ENCODE peak calls at places on chromosomes 11 and 22, in ten cellular contexts. One of them, this sample, is unnamed.

GRCh38 chr11:134691985-134692384 is 279.9 kb upstream of the B3GAT1 start:
- DNase-seq in CD4-positive, alpha-beta T cell: no peak
- DNase-seq in upper lobe of right lung: no peak
- DNase-seq in gastrocnemius medialis: no peak
- DNase-seq in NCI-H1694: no peak
- DNase-seq in SK-MEL-5: peak
- DNase-seq in ELR: peak
- DNase-seq in iPS DF 19.7: no peak
- DNase-seq in stimulated activated CD4-positive, alpha-beta T cell treated with anti-CD3 and anti-CD28 coated beads, Interleukin-15, amount 100 ng/mL, for 1 hour: no peak
- DNase-seq in hepatocyte: no peak
- DNase-seq in this sample: no peak

GRCh38 chr11:57410287-57410686 is 16.6 kb downstream of the SLC43A3 start:
- DNase-seq in ELR: peak
- DNase-seq in iPS DF 19.7: no peak
- DNase-seq in hepatocyte: no peak
- DNase-seq in upper lobe of right lung: no peak
- DNase-seq in gastrocnemius medialis: no peak
- DNase-seq in CD4-positive, alpha-beta T cell: no peak
- DNase-seq in SK-MEL-5: no peak
- DNase-seq in NCI-H1694: no peak
- DNase-seq in stimulated activated CD4-positive, alpha-beta T cell treated with anti-CD3 and anti-CD28 coated beads, Interleukin-15, amount 100 ng/mL, for 1 hour: no peak
- DNase-seq in this sample: no peak

GRCh38 chr22:49660794-49661781 is 166.6 kb downstream of the BRD1 start:
- DNase-seq in stimulated activated CD4-positive, alpha-beta T cell treated with anti-CD3 and anti-CD28 coated beads, Interleukin-15, amount 100 ng/mL, for 1 hour: no peak
- DNase-seq in upper lobe of right lung: peak
- DNase-seq in gastrocnemius medialis: no peak
- DNase-seq in CD4-positive, alpha-beta T cell: no peak
- DNase-seq in SK-MEL-5: no peak
- DNase-seq in iPS DF 19.7: no peak
- DNase-seq in ELR: no peak
- DNase-seq in NCI-H1694: no peak
- DNase-seq in hepatocyte: no peak
- DNase-seq in this sample: peak

GRCh38 chr11:13463779-13464290 is 813 bp upstream of the BTBD10 start:
- DNase-seq in hepatocyte: no peak
- DNase-seq in upper lobe of right lung: no peak
- DNase-seq in gastrocnemius medialis: no peak
- DNase-seq in ELR: no peak
- DNase-seq in NCI-H1694: no peak
- DNase-seq in iPS DF 19.7: no peak
- DNase-seq in CD4-positive, alpha-beta T cell: no peak
- DNase-seq in SK-MEL-5: no peak
- DNase-seq in stimulated activated CD4-positive, alpha-beta T cell treated with anti-CD3 and anti-CD28 coated beads, Interleukin-15, amount 100 ng/mL, for 1 hour: no peak
- DNase-seq in this sample: no peak

GRCh38 chr11:15493921-15494630 is 379.4 kb downstream of the INSC start:
- DNase-seq in gastrocnemius medialis: no peak
- DNase-seq in stimulated activated CD4-positive, alpha-beta T cell treated with anti-CD3 and anti-CD28 coated beads, Interleukin-15, amount 100 ng/mL, for 1 hour: no peak
- DNase-seq in NCI-H1694: no peak
- DNase-seq in SK-MEL-5: peak
- DNase-seq in hepatocyte: peak
- DNase-seq in ELR: peak
- DNase-seq in iPS DF 19.7: no peak
- DNase-seq in upper lobe of right lung: no peak
- DNase-seq in CD4-positive, alpha-beta T cell: no peak
- DNase-seq in this sample: no peak

GRCh38 chr11:71488086-71488967 is 35.3 kb downstream of the NADSYN1 start:
- DNase-seq in upper lobe of right lung: no peak
- DNase-seq in stimulated activated CD4-positive, alpha-beta T cell treated with anti-CD3 and anti-CD28 coated beads, Interleukin-15, amount 100 ng/mL, for 1 hour: no peak
- DNase-seq in SK-MEL-5: no peak
- DNase-seq in iPS DF 19.7: no peak
- DNase-seq in ELR: peak
- DNase-seq in gastrocnemius medialis: peak
- DNase-seq in hepatocyte: peak
- DNase-seq in CD4-positive, alpha-beta T cell: no peak
- DNase-seq in NCI-H1694: no peak
- DNase-seq in this sample: no peak

GRCh38 chr11:131253885-131254204 is 116.6 kb upstream of the NTM start:
- DNase-seq in iPS DF 19.7: peak
- DNase-seq in upper lobe of right lung: no peak
- DNase-seq in stimulated activated CD4-positive, alpha-beta T cell treated with anti-CD3 and anti-CD28 coated beads, Interleukin-15, amount 100 ng/mL, for 1 hour: no peak
- DNase-seq in CD4-positive, alpha-beta T cell: no peak
- DNase-seq in NCI-H1694: no peak
- DNase-seq in gastrocnemius medialis: no peak
- DNase-seq in hepatocyte: peak
- DNase-seq in ELR: no peak
- DNase-seq in SK-MEL-5: no peak
- DNase-seq in this sample: no peak

GRCh38 chr11:126257764-126258163 is 10.9 kb downstream of the SRPRA start:
- DNase-seq in NCI-H1694: no peak
- DNase-seq in upper lobe of right lung: no peak
- DNase-seq in stimulated activated CD4-positive, alpha-beta T cell treated with anti-CD3 and anti-CD28 coated beads, Interleukin-15, amount 100 ng/mL, for 1 hour: no peak
- DNase-seq in ELR: peak
- DNase-seq in SK-MEL-5: no peak
- DNase-seq in gastrocnemius medialis: no peak
- DNase-seq in hepatocyte: no peak
- DNase-seq in CD4-positive, alpha-beta T cell: no peak
- DNase-seq in iPS DF 19.7: no peak
- DNase-seq in this sample: no peak

GRCh38 chr11:59943996-59944395 is 5.8 kb downstream of the OOSP1 start:
- DNase-seq in iPS DF 19.7: no peak
- DNase-seq in CD4-positive, alpha-beta T cell: no peak
- DNase-seq in stimulated activated CD4-positive, alpha-beta T cell treated with anti-CD3 and anti-CD28 coated beads, Interleukin-15, amount 100 ng/mL, for 1 hour: no peak
- DNase-seq in hepatocyte: no peak
- DNase-seq in NCI-H1694: no peak
- DNase-seq in upper lobe of right lung: no peak
- DNase-seq in SK-MEL-5: no peak
- DNase-seq in gastrocnemius medialis: no peak
- DNase-seq in ELR: peak
- DNase-seq in this sample: no peak

GRCh38 chr11:110147965-110148709 is 54.9 kb downstream of the ZC3H12C start:
- DNase-seq in hepatocyte: no peak
- DNase-seq in SK-MEL-5: no peak
- DNase-seq in stimulated activated CD4-positive, alpha-beta T cell treated with anti-CD3 and anti-CD28 coated beads, Interleukin-15, amount 100 ng/mL, for 1 hour: no peak
- DNase-seq in ELR: peak
- DNase-seq in upper lobe of right lung: no peak
- DNase-seq in CD4-positive, alpha-beta T cell: no peak
- DNase-seq in gastrocnemius medialis: no peak
- DNase-seq in iPS DF 19.7: no peak
- DNase-seq in NCI-H1694: no peak
- DNase-seq in this sample: no peak

GRCh38 chr11:26583550-26583949 is 11.5 kb upstream of the MUC15 start:
- DNase-seq in gastrocnemius medialis: no peak
- DNase-seq in SK-MEL-5: no peak
- DNase-seq in stimulated activated CD4-positive, alpha-beta T cell treated with anti-CD3 and anti-CD28 coated beads, Interleukin-15, amount 100 ng/mL, for 1 hour: no peak
- DNase-seq in ELR: no peak
- DNase-seq in CD4-positive, alpha-beta T cell: no peak
- DNase-seq in NCI-H1694: no peak
- DNase-seq in iPS DF 19.7: no peak
- DNase-seq in hepatocyte: peak
- DNase-seq in upper lobe of right lung: no peak
- DNase-seq in this sample: no peak

GRCh38 chr11:13772223-13773046 is 104.0 kb downstream of the FAR1 start:
- DNase-seq in ELR: peak
- DNase-seq in stimulated activated CD4-positive, alpha-beta T cell treated with anti-CD3 and anti-CD28 coated beads, Interleukin-15, amount 100 ng/mL, for 1 hour: no peak
- DNase-seq in CD4-positive, alpha-beta T cell: no peak
- DNase-seq in SK-MEL-5: peak
- DNase-seq in hepatocyte: peak
- DNase-seq in iPS DF 19.7: no peak
- DNase-seq in gastrocnemius medialis: no peak
- DNase-seq in NCI-H1694: peak
- DNase-seq in upper lobe of right lung: no peak
- DNase-seq in this sample: no peak

GRCh38 chr11:117478126-117478856 is 150.6 kb downstream of the CEP164 start:
- DNase-seq in ELR: no peak
- DNase-seq in NCI-H1694: no peak
- DNase-seq in hepatocyte: no peak
- DNase-seq in stimulated activated CD4-positive, alpha-beta T cell treated with anti-CD3 and anti-CD28 coated beads, Interleukin-15, amount 100 ng/mL, for 1 hour: no peak
- DNase-seq in gastrocnemius medialis: no peak
- DNase-seq in CD4-positive, alpha-beta T cell: no peak
- DNase-seq in upper lobe of right lung: no peak
- DNase-seq in iPS DF 19.7: no peak
- DNase-seq in SK-MEL-5: no peak
- DNase-seq in this sample: no peak

GRCh38 chr11:64874841-64875240 is 3.6 kb downstream of the EHD1 start:
- DNase-seq in hepatocyte: no peak
- DNase-seq in SK-MEL-5: no peak
- DNase-seq in stimulated activated CD4-positive, alpha-beta T cell treated with anti-CD3 and anti-CD28 coated beads, Interleukin-15, amount 100 ng/mL, for 1 hour: no peak
- DNase-seq in gastrocnemius medialis: no peak
- DNase-seq in iPS DF 19.7: no peak
- DNase-seq in CD4-positive, alpha-beta T cell: no peak
- DNase-seq in upper lobe of right lung: no peak
- DNase-seq in ELR: no peak
- DNase-seq in NCI-H1694: no peak
- DNase-seq in this sample: no peak

GRCh38 chr22:45376009-45376408 is 37.4 kb downstream of the SMC1B start:
- DNase-seq in hepatocyte: no peak
- DNase-seq in iPS DF 19.7: no peak
- DNase-seq in SK-MEL-5: peak
- DNase-seq in NCI-H1694: no peak
- DNase-seq in ELR: no peak
- DNase-seq in stimulated activated CD4-positive, alpha-beta T cell treated with anti-CD3 and anti-CD28 coated beads, Interleukin-15, amount 100 ng/mL, for 1 hour: no peak
- DNase-seq in CD4-positive, alpha-beta T cell: no peak
- DNase-seq in gastrocnemius medialis: no peak
- DNase-seq in upper lobe of right lung: no peak
- DNase-seq in this sample: no peak

GRCh38 chr11:63490551-63491239 is at the start of gene PLAAT5:
- DNase-seq in stimulated activated CD4-positive, alpha-beta T cell treated with anti-CD3 and anti-CD28 coated beads, Interleukin-15, amount 100 ng/mL, for 1 hour: peak
- DNase-seq in SK-MEL-5: no peak
- DNase-seq in NCI-H1694: no peak
- DNase-seq in CD4-positive, alpha-beta T cell: peak
- DNase-seq in ELR: peak
- DNase-seq in upper lobe of right lung: peak
- DNase-seq in gastrocnemius medialis: no peak
- DNase-seq in iPS DF 19.7: no peak
- DNase-seq in hepatocyte: peak
- DNase-seq in this sample: peak

GRCh38 chr11:10294289-10294953 is 402 bp upstream of the SBF2 start:
- DNase-seq in ELR: peak
- DNase-seq in hepatocyte: peak
- DNase-seq in NCI-H1694: no peak
- DNase-seq in SK-MEL-5: peak
- DNase-seq in gastrocnemius medialis: peak
- DNase-seq in stimulated activated CD4-positive, alpha-beta T cell treated with anti-CD3 and anti-CD28 coated beads, Interleukin-15, amount 100 ng/mL, for 1 hour: no peak
- DNase-seq in iPS DF 19.7: no peak
- DNase-seq in CD4-positive, alpha-beta T cell: no peak
- DNase-seq in upper lobe of right lung: peak
- DNase-seq in this sample: peak

GRCh38 chr11:9001736-9002135 is 2.1 kb downstream of the NRIP3 start:
- DNase-seq in SK-MEL-5: peak
- DNase-seq in NCI-H1694: no peak
- DNase-seq in stimulated activated CD4-positive, alpha-beta T cell treated with anti-CD3 and anti-CD28 coated beads, Interleukin-15, amount 100 ng/mL, for 1 hour: no peak
- DNase-seq in hepatocyte: peak
- DNase-seq in upper lobe of right lung: no peak
- DNase-seq in CD4-positive, alpha-beta T cell: peak
- DNase-seq in ELR: peak
- DNase-seq in iPS DF 19.7: no peak
- DNase-seq in gastrocnemius medialis: no peak
- DNase-seq in this sample: no peak

GRCh38 chr11:112806876-112807275 is 154.3 kb upstream of the NCAM1 start:
- DNase-seq in CD4-positive, alpha-beta T cell: no peak
- DNase-seq in SK-MEL-5: no peak
- DNase-seq in NCI-H1694: peak
- DNase-seq in gastrocnemius medialis: no peak
- DNase-seq in ELR: no peak
- DNase-seq in stimulated activated CD4-positive, alpha-beta T cell treated with anti-CD3 and anti-CD28 coated beads, Interleukin-15, amount 100 ng/mL, for 1 hour: no peak
- DNase-seq in iPS DF 19.7: no peak
- DNase-seq in hepatocyte: no peak
- DNase-seq in upper lobe of right lung: no peak
- DNase-seq in this sample: no peak

GRCh38 chr11:76885390-76886097 is 24.8 kb downstream of the ACER3 start:
- DNase-seq in ELR: peak
- DNase-seq in stimulated activated CD4-positive, alpha-beta T cell treated with anti-CD3 and anti-CD28 coated beads, Interleukin-15, amount 100 ng/mL, for 1 hour: no peak
- DNase-seq in gastrocnemius medialis: no peak
- DNase-seq in CD4-positive, alpha-beta T cell: no peak
- DNase-seq in iPS DF 19.7: no peak
- DNase-seq in NCI-H1694: no peak
- DNase-seq in hepatocyte: no peak
- DNase-seq in SK-MEL-5: no peak
- DNase-seq in upper lobe of right lung: peak
- DNase-seq in this sample: no peak

GRCh38 chr11:123187670-123188507 is 7.2 kb downstream of the CLMP start:
- DNase-seq in NCI-H1694: no peak
- DNase-seq in hepatocyte: no peak
- DNase-seq in upper lobe of right lung: no peak
- DNase-seq in gastrocnemius medialis: no peak
- DNase-seq in CD4-positive, alpha-beta T cell: no peak
- DNase-seq in SK-MEL-5: peak
- DNase-seq in iPS DF 19.7: no peak
- DNase-seq in ELR: peak
- DNase-seq in stimulated activated CD4-positive, alpha-beta T cell treated with anti-CD3 and anti-CD28 coated beads, Interleukin-15, amount 100 ng/mL, for 1 hour: no peak
- DNase-seq in this sample: no peak

GRCh38 chr22:37884420-37884819 is 21.7 kb upstream of the MICALL1 start:
- DNase-seq in hepatocyte: no peak
- DNase-seq in NCI-H1694: no peak
- DNase-seq in stimulated activated CD4-positive, alpha-beta T cell treated with anti-CD3 and anti-CD28 coated beads, Interleukin-15, amount 100 ng/mL, for 1 hour: no peak
- DNase-seq in ELR: no peak
- DNase-seq in gastrocnemius medialis: no peak
- DNase-seq in upper lobe of right lung: no peak
- DNase-seq in iPS DF 19.7: no peak
- DNase-seq in SK-MEL-5: no peak
- DNase-seq in CD4-positive, alpha-beta T cell: no peak
- DNase-seq in this sample: no peak